ENCODE peak calls at places on chromosomes 6 and 20, in five cellular contexts. One of them, this sample, is unnamed.

GRCh38 chr6:16758163-16758975 is 2.9 kb downstream of the ATXN1 start:
- DNase-seq in stimulated activated CD8-positive, alpha-beta memory T cell treated with anti-CD3 and anti-CD28 coated beads, Interleukin-7, amount 100 ng/mL, for 1 hour: no peak
- DNase-seq in putamen: no peak
- DNase-seq in T-helper 1 cell: no peak
- DNase-seq in GF-D8: no peak
- DNase-seq in this sample: peak

GRCh38 chr6:136063095-136063494 is 187.0 kb downstream of the MTFR2 start:
- DNase-seq in stimulated activated CD8-positive, alpha-beta memory T cell treated with anti-CD3 and anti-CD28 coated beads, Interleukin-7, amount 100 ng/mL, for 1 hour: no peak
- DNase-seq in putamen: no peak
- DNase-seq in T-helper 1 cell: no peak
- DNase-seq in GF-D8: no peak
- DNase-seq in this sample: no peak

GRCh38 chr6:33323623-33323948 is 6.0 kb upstream of the ZBTB22 start:
- DNase-seq in stimulated activated CD8-positive, alpha-beta memory T cell treated with anti-CD3 and anti-CD28 coated beads, Interleukin-7, amount 100 ng/mL, for 1 hour: no peak
- DNase-seq in putamen: no peak
- DNase-seq in T-helper 1 cell: no peak
- DNase-seq in GF-D8: no peak
- DNase-seq in this sample: no peak

GRCh38 chr6:32267035-32267434 is 43.2 kb upstream of the NOTCH4 start:
- DNase-seq in stimulated activated CD8-positive, alpha-beta memory T cell treated with anti-CD3 and anti-CD28 coated beads, Interleukin-7, amount 100 ng/mL, for 1 hour: no peak
- DNase-seq in putamen: no peak
- DNase-seq in T-helper 1 cell: no peak
- DNase-seq in GF-D8: no peak
- DNase-seq in this sample: no peak

GRCh38 chr6:166494757-166495486 is 91.6 kb downstream of the RAMACL start:
- DNase-seq in stimulated activated CD8-positive, alpha-beta memory T cell treated with anti-CD3 and anti-CD28 coated beads, Interleukin-7, amount 100 ng/mL, for 1 hour: no peak
- DNase-seq in putamen: peak
- DNase-seq in T-helper 1 cell: no peak
- DNase-seq in GF-D8: no peak
- DNase-seq in this sample: peak

GRCh38 chr6:132003516-132004178 is 52.5 kb upstream of the CCN2 start:
- DNase-seq in stimulated activated CD8-positive, alpha-beta memory T cell treated with anti-CD3 and anti-CD28 coated beads, Interleukin-7, amount 100 ng/mL, for 1 hour: no peak
- DNase-seq in putamen: no peak
- DNase-seq in T-helper 1 cell: no peak
- DNase-seq in GF-D8: no peak
- DNase-seq in this sample: no peak

GRCh38 chr20:14698605-14699373 is 361.4 kb upstream of the FLRT3 start:
- DNase-seq in stimulated activated CD8-positive, alpha-beta memory T cell treated with anti-CD3 and anti-CD28 coated beads, Interleukin-7, amount 100 ng/mL, for 1 hour: no peak
- DNase-seq in putamen: no peak
- DNase-seq in T-helper 1 cell: no peak
- DNase-seq in GF-D8: no peak
- DNase-seq in this sample: no peak

GRCh38 chr6:11918021-11918738 is 93.9 kb upstream of the HIVEP1 start:
- DNase-seq in stimulated activated CD8-positive, alpha-beta memory T cell treated with anti-CD3 and anti-CD28 coated beads, Interleukin-7, amount 100 ng/mL, for 1 hour: no peak
- DNase-seq in putamen: no peak
- DNase-seq in T-helper 1 cell: no peak
- DNase-seq in GF-D8: no peak
- DNase-seq in this sample: no peak

GRCh38 chr6:45607818-45608217 is 230.1 kb upstream of the SUPT3H start:
- DNase-seq in stimulated activated CD8-positive, alpha-beta memory T cell treated with anti-CD3 and anti-CD28 coated beads, Interleukin-7, amount 100 ng/mL, for 1 hour: no peak
- DNase-seq in putamen: no peak
- DNase-seq in T-helper 1 cell: no peak
- DNase-seq in GF-D8: no peak
- DNase-seq in this sample: no peak

GRCh38 chr20:10304474-10305046 is 85.9 kb downstream of the SNAP25 start:
- DNase-seq in stimulated activated CD8-positive, alpha-beta memory T cell treated with anti-CD3 and anti-CD28 coated beads, Interleukin-7, amount 100 ng/mL, for 1 hour: no peak
- DNase-seq in putamen: no peak
- DNase-seq in T-helper 1 cell: no peak
- DNase-seq in GF-D8: no peak
- DNase-seq in this sample: no peak

GRCh38 chr6:159212026-159212425 is 42.8 kb downstream of the FNDC1 start:
- DNase-seq in stimulated activated CD8-positive, alpha-beta memory T cell treated with anti-CD3 and anti-CD28 coated beads, Interleukin-7, amount 100 ng/mL, for 1 hour: no peak
- DNase-seq in putamen: no peak
- DNase-seq in T-helper 1 cell: no peak
- DNase-seq in GF-D8: no peak
- DNase-seq in this sample: no peak

GRCh38 chr20:9996944-9997343 is 37.8 kb upstream of the ANKEF1 start:
- DNase-seq in stimulated activated CD8-positive, alpha-beta memory T cell treated with anti-CD3 and anti-CD28 coated beads, Interleukin-7, amount 100 ng/mL, for 1 hour: no peak
- DNase-seq in putamen: no peak
- DNase-seq in T-helper 1 cell: no peak
- DNase-seq in GF-D8: no peak
- DNase-seq in this sample: no peak

GRCh38 chr20:32943490-32944052 is 60.7 kb downstream of the SUN5 start:
- DNase-seq in stimulated activated CD8-positive, alpha-beta memory T cell treated with anti-CD3 and anti-CD28 coated beads, Interleukin-7, amount 100 ng/mL, for 1 hour: no peak
- DNase-seq in putamen: no peak
- DNase-seq in T-helper 1 cell: no peak
- DNase-seq in GF-D8: no peak
- DNase-seq in this sample: no peak

GRCh38 chr6:46491201-46491788 is at the start of gene RCAN2:
- DNase-seq in stimulated activated CD8-positive, alpha-beta memory T cell treated with anti-CD3 and anti-CD28 coated beads, Interleukin-7, amount 100 ng/mL, for 1 hour: no peak
- DNase-seq in putamen: peak
- DNase-seq in T-helper 1 cell: no peak
- DNase-seq in GF-D8: no peak
- DNase-seq in this sample: peak

GRCh38 chr6:43639984-43640800 is 4.6 kb downstream of the MAD2L1BP start:
- DNase-seq in stimulated activated CD8-positive, alpha-beta memory T cell treated with anti-CD3 and anti-CD28 coated beads, Interleukin-7, amount 100 ng/mL, for 1 hour: no peak
- DNase-seq in putamen: no peak
- DNase-seq in T-helper 1 cell: no peak
- DNase-seq in GF-D8: no peak
- DNase-seq in this sample: no peak

GRCh38 chr6:63634630-63635029 is 972 bp upstream of the PHF3 start:
- DNase-seq in stimulated activated CD8-positive, alpha-beta memory T cell treated with anti-CD3 and anti-CD28 coated beads, Interleukin-7, amount 100 ng/mL, for 1 hour: no peak
- DNase-seq in putamen: no peak
- DNase-seq in T-helper 1 cell: no peak
- DNase-seq in GF-D8: no peak
- DNase-seq in this sample: no peak

GRCh38 chr6:135006386-135006914 is 48.2 kb downstream of the HBS1L start:
- DNase-seq in stimulated activated CD8-positive, alpha-beta memory T cell treated with anti-CD3 and anti-CD28 coated beads, Interleukin-7, amount 100 ng/mL, for 1 hour: no peak
- DNase-seq in putamen: no peak
- DNase-seq in T-helper 1 cell: no peak
- DNase-seq in GF-D8: no peak
- DNase-seq in this sample: no peak

GRCh38 chr6:144190593-144190992 is 40.3 kb downstream of the STX11 start:
- DNase-seq in stimulated activated CD8-positive, alpha-beta memory T cell treated with anti-CD3 and anti-CD28 coated beads, Interleukin-7, amount 100 ng/mL, for 1 hour: no peak
- DNase-seq in putamen: no peak
- DNase-seq in T-helper 1 cell: no peak
- DNase-seq in GF-D8: no peak
- DNase-seq in this sample: no peak

GRCh38 chr6:159307246-159307790 is 138.1 kb downstream of the FNDC1 start:
- DNase-seq in stimulated activated CD8-positive, alpha-beta memory T cell treated with anti-CD3 and anti-CD28 coated beads, Interleukin-7, amount 100 ng/mL, for 1 hour: no peak
- DNase-seq in putamen: no peak
- DNase-seq in T-helper 1 cell: no peak
- DNase-seq in GF-D8: no peak
- DNase-seq in this sample: no peak

GRCh38 chr6:114364295-114364694 is 21.5 kb upstream of the HS3ST5 start:
- DNase-seq in stimulated activated CD8-positive, alpha-beta memory T cell treated with anti-CD3 and anti-CD28 coated beads, Interleukin-7, amount 100 ng/mL, for 1 hour: no peak
- DNase-seq in putamen: no peak
- DNase-seq in T-helper 1 cell: no peak
- DNase-seq in GF-D8: no peak
- DNase-seq in this sample: no peak

GRCh38 chr6:44053760-44054556 is 73.3 kb downstream of the MRPL14 start:
- DNase-seq in stimulated activated CD8-positive, alpha-beta memory T cell treated with anti-CD3 and anti-CD28 coated beads, Interleukin-7, amount 100 ng/mL, for 1 hour: no peak
- DNase-seq in putamen: no peak
- DNase-seq in T-helper 1 cell: no peak
- DNase-seq in GF-D8: no peak
- DNase-seq in this sample: no peak

GRCh38 chr20:41391587-41392001 is 25.0 kb upstream of the EMILIN3 start:
- DNase-seq in stimulated activated CD8-positive, alpha-beta memory T cell treated with anti-CD3 and anti-CD28 coated beads, Interleukin-7, amount 100 ng/mL, for 1 hour: no peak
- DNase-seq in putamen: no peak
- DNase-seq in T-helper 1 cell: no peak
- DNase-seq in GF-D8: no peak
- DNase-seq in this sample: no peak

GRCh38 chr6:84137051-84137375 is 90.4 kb downstream of the CEP162 start:
- DNase-seq in stimulated activated CD8-positive, alpha-beta memory T cell treated with anti-CD3 and anti-CD28 coated beads, Interleukin-7, amount 100 ng/mL, for 1 hour: no peak
- DNase-seq in putamen: no peak
- DNase-seq in T-helper 1 cell: no peak
- DNase-seq in GF-D8: no peak
- DNase-seq in this sample: no peak

GRCh38 chr6:108361312-108361932 is 66.6 kb downstream of the AFG1L start:
- DNase-seq in stimulated activated CD8-positive, alpha-beta memory T cell treated with anti-CD3 and anti-CD28 coated beads, Interleukin-7, amount 100 ng/mL, for 1 hour: no peak
- DNase-seq in putamen: no peak
- DNase-seq in T-helper 1 cell: no peak
- DNase-seq in GF-D8: peak
- DNase-seq in this sample: no peak

GRCh38 chr20:4147319-4147718 is 132.0 kb upstream of the RNF24 start:
- DNase-seq in stimulated activated CD8-positive, alpha-beta memory T cell treated with anti-CD3 and anti-CD28 coated beads, Interleukin-7, amount 100 ng/mL, for 1 hour: no peak
- DNase-seq in putamen: no peak
- DNase-seq in T-helper 1 cell: no peak
- DNase-seq in GF-D8: no peak
- DNase-seq in this sample: no peak

GRCh38 chr6:43426928-43427405 is 374 bp upstream of the ABCC10 start:
- DNase-seq in stimulated activated CD8-positive, alpha-beta memory T cell treated with anti-CD3 and anti-CD28 coated beads, Interleukin-7, amount 100 ng/mL, for 1 hour: no peak
- DNase-seq in putamen: no peak
- DNase-seq in T-helper 1 cell: no peak
- DNase-seq in GF-D8: no peak
- DNase-seq in this sample: no peak

GRCh38 chr20:33871362-33871761 is 60.2 kb downstream of the CHMP4B start:
- DNase-seq in stimulated activated CD8-positive, alpha-beta memory T cell treated with anti-CD3 and anti-CD28 coated beads, Interleukin-7, amount 100 ng/mL, for 1 hour: no peak
- DNase-seq in putamen: no peak
- DNase-seq in T-helper 1 cell: no peak
- DNase-seq in GF-D8: no peak
- DNase-seq in this sample: no peak

GRCh38 chr6:168640738-168641137 is 199.8 kb downstream of the SMOC2 start:
- DNase-seq in stimulated activated CD8-positive, alpha-beta memory T cell treated with anti-CD3 and anti-CD28 coated beads, Interleukin-7, amount 100 ng/mL, for 1 hour: no peak
- DNase-seq in putamen: no peak
- DNase-seq in T-helper 1 cell: no peak
- DNase-seq in GF-D8: no peak
- DNase-seq in this sample: no peak

GRCh38 chr6:89596056-89596455 is 42.5 kb downstream of the LYRM2 start:
- DNase-seq in stimulated activated CD8-positive, alpha-beta memory T cell treated with anti-CD3 and anti-CD28 coated beads, Interleukin-7, amount 100 ng/mL, for 1 hour: no peak
- DNase-seq in putamen: no peak
- DNase-seq in T-helper 1 cell: no peak
- DNase-seq in GF-D8: no peak
- DNase-seq in this sample: no peak

GRCh38 chr6:35568967-35569606 is 56.4 kb upstream of the TULP1 start:
- DNase-seq in stimulated activated CD8-positive, alpha-beta memory T cell treated with anti-CD3 and anti-CD28 coated beads, Interleukin-7, amount 100 ng/mL, for 1 hour: no peak
- DNase-seq in putamen: no peak
- DNase-seq in T-helper 1 cell: peak
- DNase-seq in GF-D8: no peak
- DNase-seq in this sample: peak

GRCh38 chr20:32810941-32811340 is 8.8 kb upstream of the MAPRE1 start:
- DNase-seq in stimulated activated CD8-positive, alpha-beta memory T cell treated with anti-CD3 and anti-CD28 coated beads, Interleukin-7, amount 100 ng/mL, for 1 hour: no peak
- DNase-seq in putamen: no peak
- DNase-seq in T-helper 1 cell: no peak
- DNase-seq in GF-D8: no peak
- DNase-seq in this sample: no peak